ENCODE peak calls at places on chromosomes 1 and 21, in four cellular contexts. One of them, this sample, is unnamed.

GRCh38 chr1:246647113-246647512 is 77.1 kb upstream of the SCCPDH start:
- DNase-seq in NCI-H748 treated with DMSO at 0.1 percent for 48 hours: no peak
- DNase-seq in activated CD4-positive, alpha-beta T cell treated with anti-CD3 and anti-CD28 coated beads for 1 hour: no peak
- DNase-seq in A172: peak; percentile 49
- DNase-seq in this sample: no peak

GRCh38 chr1:175390081-175390481 is 197.5 kb upstream of the KIAA0040 start:
- DNase-seq in NCI-H748 treated with DMSO at 0.1 percent for 48 hours: no peak
- DNase-seq in activated CD4-positive, alpha-beta T cell treated with anti-CD3 and anti-CD28 coated beads for 1 hour: no peak
- DNase-seq in A172: no peak
- DNase-seq in this sample: no peak

GRCh38 chr21:41369915-41370839 is 8.3 kb downstream of the MX2 start:
- DNase-seq in NCI-H748 treated with DMSO at 0.1 percent for 48 hours: no peak
- DNase-seq in activated CD4-positive, alpha-beta T cell treated with anti-CD3 and anti-CD28 coated beads for 1 hour: no peak
- DNase-seq in A172: no peak
- DNase-seq in this sample: peak; percentile 25

GRCh38 chr1:214216779-214217178 is 64.2 kb upstream of the SMYD2 start:
- DNase-seq in NCI-H748 treated with DMSO at 0.1 percent for 48 hours: no peak
- DNase-seq in activated CD4-positive, alpha-beta T cell treated with anti-CD3 and anti-CD28 coated beads for 1 hour: no peak
- DNase-seq in A172: no peak
- DNase-seq in this sample: no peak

GRCh38 chr1:74474585-74474984 is 37.8 kb downstream of the LRRC53 start:
- DNase-seq in NCI-H748 treated with DMSO at 0.1 percent for 48 hours: no peak
- DNase-seq in activated CD4-positive, alpha-beta T cell treated with anti-CD3 and anti-CD28 coated beads for 1 hour: no peak
- DNase-seq in A172: no peak
- DNase-seq in this sample: no peak

GRCh38 chr21:40850071-40850470 is 3.1 kb upstream of the DSCAM start:
- DNase-seq in NCI-H748 treated with DMSO at 0.1 percent for 48 hours: no peak
- DNase-seq in activated CD4-positive, alpha-beta T cell treated with anti-CD3 and anti-CD28 coated beads for 1 hour: no peak
- DNase-seq in A172: no peak
- DNase-seq in this sample: no peak

GRCh38 chr1:153929981-153930948 is 7.5 kb upstream of the GATAD2B start:
- DNase-seq in NCI-H748 treated with DMSO at 0.1 percent for 48 hours: no peak
- DNase-seq in activated CD4-positive, alpha-beta T cell treated with anti-CD3 and anti-CD28 coated beads for 1 hour: no peak
- DNase-seq in A172: no peak
- DNase-seq in this sample: no peak

GRCh38 chr1:179228783-179229213 is 679 bp downstream of the ABL2 start:
- DNase-seq in NCI-H748 treated with DMSO at 0.1 percent for 48 hours: no peak
- DNase-seq in activated CD4-positive, alpha-beta T cell treated with anti-CD3 and anti-CD28 coated beads for 1 hour: no peak
- DNase-seq in A172: peak; percentile 39
- DNase-seq in this sample: peak; percentile 21

GRCh38 chr1:204287466-204287881 is 72.3 kb downstream of the PLEKHA6 start:
- DNase-seq in NCI-H748 treated with DMSO at 0.1 percent for 48 hours: no peak
- DNase-seq in activated CD4-positive, alpha-beta T cell treated with anti-CD3 and anti-CD28 coated beads for 1 hour: no peak
- DNase-seq in A172: no peak
- DNase-seq in this sample: no peak

GRCh38 chr1:234709473-234710279 is 99.7 kb upstream of the IRF2BP2 start:
- DNase-seq in NCI-H748 treated with DMSO at 0.1 percent for 48 hours: no peak
- DNase-seq in activated CD4-positive, alpha-beta T cell treated with anti-CD3 and anti-CD28 coated beads for 1 hour: no peak
- DNase-seq in A172: no peak
- DNase-seq in this sample: no peak

GRCh38 chr1:74811421-74812179 is 78.6 kb downstream of the TYW3 start:
- DNase-seq in NCI-H748 treated with DMSO at 0.1 percent for 48 hours: no peak
- DNase-seq in activated CD4-positive, alpha-beta T cell treated with anti-CD3 and anti-CD28 coated beads for 1 hour: no peak
- DNase-seq in A172: no peak
- DNase-seq in this sample: no peak